ENCODE peak calls at places on chromosomes 2 and 18, in seven cellular contexts. Q is uterus, Z is thyroid gland, Y is A549, W is IMR-90, U is ovary, G is HCT116. H is an unnamed sample. For H3K4me1, the result is how much of the 10 kb centered on the place peaks cover.

GRCh38 chr2:24830351-24830750 is 37.1 kb downstream of the CENPO start:
- DNase-seq in Q (no peak), Z (no peak), Y (peak), W (peak), U (peak), G (peak), H (no peak)

GRCh38 chr2:64448069-64448468 is 5.9 kb upstream of the LGALSL start:
- DNase-seq in Q (no peak), Z (peak), Y (no peak), W (no peak), U (no peak), G (no peak), H (no peak)

GRCh38 chr2:20465716-20466391 is 19.0 kb downstream of the RHOB start:
- DNase-seq in Q (no peak), Z (peak), Y (no peak), W (no peak), U (no peak), G (no peak), H (no peak)

GRCh38 chr18:45589559-45590041 is 25.7 kb upstream of the SLC14A2 start:
- DNase-seq in Q (peak), Z (no peak), Y (no peak), W (peak), U (peak), G (no peak), H (no peak)

GRCh38 chr2:74584088-74584645 is 29.6 kb downstream of the DOK1 start:
- DNase-seq in Q (no peak), Z (no peak), Y (no peak), W (peak), U (no peak), G (no peak), H (no peak)

GRCh38 chr2:1553671-1554295 is 140.5 kb downstream of the TPO start:
- DNase-seq in Q (no peak), Z (no peak), Y (peak), W (peak), U (no peak), G (peak), H (no peak)

GRCh38 chr2:70450641-70451250 is 102.9 kb downstream of the TGFA start:
- DNase-seq in Q (no peak), Z (peak), Y (no peak), W (no peak), U (no peak), G (no peak), H (no peak)

GRCh38 chr2:120765911-120766757 is 30.5 kb downstream of the GLI2 start:
- DNase-seq in Q (peak), Z (peak), Y (peak), W (peak), U (peak), G (no peak), H (peak)

GRCh38 chr2:172226244-172227061 is 123.8 kb upstream of the DLX2 start:
- DNase-seq in Q (no peak), Z (no peak), Y (no peak), W (no peak), U (no peak), G (no peak), H (no peak)

GRCh38 chr2:20434588-20435294 is 12.1 kb upstream of the RHOB start:
- DNase-seq in Q (peak), Z (peak), Y (no peak), W (no peak), U (no peak), G (no peak), H (no peak)

GRCh38 chr2:237059155-237059875 is 26.4 kb upstream of the COPS8 start:
- DNase-seq in Q (no peak), Z (peak), Y (no peak), W (no peak), U (no peak), G (no peak), H (no peak)

GRCh38 chr2:8418721-8419120 is 263.1 kb upstream of the ID2 start:
- DNase-seq in Q (no peak), Z (no peak), Y (no peak), W (peak), U (no peak), G (no peak), H (no peak)

GRCh38 chr18:44464401-44465185 is 216.1 kb upstream of the SETBP1 start:
- DNase-seq in Q (no peak), Z (no peak), Y (no peak), W (no peak), U (no peak), G (no peak), H (no peak)

GRCh38 chr2:241213036-241213435 is 24.6 kb downstream of the ANO7 start:
- DNase-seq in Q (no peak), Z (no peak), Y (no peak), W (no peak), U (no peak), G (no peak), H (no peak)

GRCh38 chr2:224682121-224682520 is 34.0 kb downstream of the CCDC195 start:
- DNase-seq in Q (no peak), Z (no peak), Y (no peak), W (no peak), U (no peak), G (no peak), H (no peak)

GRCh38 chr2:234911271-234911670 is 40.5 kb upstream of the SH3BP4 start:
- DNase-seq in Q (no peak), Z (no peak), Y (no peak), W (peak), U (no peak), G (no peak), H (no peak)

GRCh38 chr2:151289972-151290335 is 486 bp upstream of the NMI start:
- DNase-seq in Q (peak), Z (peak), Y (peak), W (peak), U (peak), G (no peak), H (no peak)

GRCh38 chr2:186256540-186256939 is 229.5 kb upstream of the ZC3H15 start:
- DNase-seq in Q (no peak), Z (no peak), Y (peak), W (peak), U (no peak), G (peak), H (no peak)

GRCh38 chr2:132581917-132582316 is 88.1 kb downstream of the LYPD1 start:
- DNase-seq in Q (no peak), Z (no peak), Y (no peak), W (no peak), U (no peak), G (no peak), H (no peak)

GRCh38 chr2:100262043-100262442 is 60.3 kb downstream of the LONRF2 start:
- DNase-seq in Q (no peak), Z (no peak), Y (no peak), W (no peak), U (no peak), G (no peak), H (no peak)

GRCh38 chr2:58701688-58702301 is 460.7 kb upstream of the FANCL start:
- DNase-seq in Q (no peak), Z (no peak), Y (no peak), W (no peak), U (no peak), G (no peak), H (no peak)

DNA sequence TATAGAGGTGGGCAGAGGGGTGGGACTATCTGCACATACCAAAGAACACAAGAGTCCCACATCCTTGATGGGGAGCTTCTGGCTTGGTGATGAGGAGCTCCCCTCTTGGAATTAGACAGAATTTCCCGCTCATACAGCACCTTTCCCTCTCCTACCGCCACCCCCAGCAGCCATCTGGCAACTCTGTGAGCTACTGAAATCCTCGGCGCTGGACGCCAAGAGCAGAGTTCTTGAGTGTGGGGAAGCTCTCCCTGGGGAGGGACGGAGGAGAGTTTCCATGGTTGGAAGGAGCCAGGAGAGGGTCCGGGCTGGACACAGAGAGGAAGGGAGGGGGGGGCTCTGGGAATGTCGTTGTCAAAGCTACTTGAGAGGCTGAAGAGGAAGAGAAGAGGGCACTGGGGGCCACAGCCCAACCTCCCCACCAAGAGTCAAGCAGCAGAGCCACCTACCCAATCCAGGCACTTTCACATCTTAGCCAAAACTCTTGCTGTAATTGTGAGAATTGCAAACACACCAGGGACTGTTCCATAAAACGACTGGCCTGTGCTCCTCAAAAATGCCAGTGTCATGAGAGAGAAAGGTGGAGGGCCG is 89.4 kb upstream of the MCFD2 start:
- DNase-seq in Q (no peak), Z (peak), Y (no peak), W (no peak), U (no peak), G (no peak), H (no peak)
- H3K4me1 ChIP-seq in Q (under half), Z (half or more), Y (under half), W (under half), U (under half), G (under half), H (under half)

GRCh38 chr18:32091724-32092421 is at the start of gene RNF138:
- DNase-seq in Q (peak), Z (peak), Y (peak), W (peak), U (peak), G (peak), H (peak)
- TF ChIP-seq POLR2A in Q (no peak), Z (peak), Y (peak), W (peak), U (peak), G (no peak), H (peak)

DNA sequence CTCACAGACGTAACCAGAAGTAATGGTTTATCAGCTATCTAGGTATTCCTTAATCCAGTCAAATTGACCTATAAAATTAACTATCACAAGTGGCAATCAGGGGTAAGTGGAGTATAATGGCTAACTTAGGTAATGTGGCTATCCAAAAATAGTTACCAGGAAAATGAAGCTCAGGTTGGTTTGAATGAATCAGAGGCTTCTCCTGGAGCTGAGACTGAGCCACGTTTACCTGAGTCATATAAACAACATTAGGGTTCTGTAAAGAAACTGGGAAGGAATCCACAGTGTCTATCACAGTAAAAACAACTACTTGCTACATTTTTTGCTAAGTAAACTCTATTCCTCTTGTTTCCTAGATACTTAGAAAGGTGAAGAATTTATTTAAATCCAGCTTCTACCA is 236.0 kb upstream of the SPHKAP start:
- DNase-seq in Q (no peak), Z (no peak), Y (no peak), W (no peak), U (no peak), G (no peak), H (no peak)
- H3K27ac ChIP-seq in Q (no peak), Z (no peak), Y (no peak), W (no peak), U (no peak), G (no peak), H (no peak)

DNA sequence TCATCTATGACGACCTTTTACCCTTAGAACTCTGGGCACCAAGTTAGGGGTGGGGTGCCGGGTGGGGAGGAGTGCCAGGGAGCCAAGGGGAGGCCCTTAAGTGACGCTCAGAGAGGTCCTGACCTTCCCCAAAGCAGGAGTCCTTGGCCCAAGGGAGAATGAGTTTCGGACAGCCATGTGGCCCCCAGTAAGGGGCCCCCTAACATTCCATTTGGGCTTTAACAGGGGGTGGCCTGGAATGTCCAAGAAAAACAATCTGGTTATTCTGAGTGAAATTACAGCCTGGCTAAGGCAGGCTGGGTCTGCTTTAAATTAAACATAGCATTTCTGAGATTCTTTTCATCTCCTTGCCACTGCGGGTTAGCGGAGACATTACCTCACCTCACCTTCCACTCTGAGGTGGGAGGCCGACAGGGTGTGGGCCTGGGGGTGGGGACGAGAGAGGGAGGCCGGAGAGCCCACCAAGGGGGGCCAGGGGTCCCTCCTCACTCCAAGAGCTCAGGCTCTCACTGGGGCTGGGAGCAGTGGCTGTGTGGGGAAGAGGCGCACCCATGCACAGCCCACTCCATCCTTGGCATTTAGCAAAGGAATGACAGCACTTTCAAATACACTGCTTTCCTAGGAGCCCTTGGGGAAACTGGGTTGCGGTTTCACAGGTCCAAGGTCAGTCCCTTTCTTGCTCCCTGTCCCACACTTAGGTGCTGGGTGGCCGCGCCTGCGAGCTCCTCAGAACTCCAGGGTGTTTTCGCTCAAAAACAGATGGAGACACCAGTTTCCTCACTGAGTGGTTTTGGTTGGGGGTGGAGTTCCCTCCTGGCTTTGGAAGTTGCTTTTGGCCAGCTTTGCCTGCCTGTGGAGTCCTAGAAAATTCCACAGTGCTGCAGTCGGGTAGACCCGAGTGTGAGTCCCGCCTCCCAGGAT is 107.4 kb downstream of the POLR1A start:
- DNase-seq in Q (peak), Z (peak), Y (no peak), W (peak), U (peak), G (no peak), H (no peak)
- H3K4me1 ChIP-seq in Q (under half), Z (half or more), Y (under half), W (under half), U (under half), G (under half), H (under half)

DNA sequence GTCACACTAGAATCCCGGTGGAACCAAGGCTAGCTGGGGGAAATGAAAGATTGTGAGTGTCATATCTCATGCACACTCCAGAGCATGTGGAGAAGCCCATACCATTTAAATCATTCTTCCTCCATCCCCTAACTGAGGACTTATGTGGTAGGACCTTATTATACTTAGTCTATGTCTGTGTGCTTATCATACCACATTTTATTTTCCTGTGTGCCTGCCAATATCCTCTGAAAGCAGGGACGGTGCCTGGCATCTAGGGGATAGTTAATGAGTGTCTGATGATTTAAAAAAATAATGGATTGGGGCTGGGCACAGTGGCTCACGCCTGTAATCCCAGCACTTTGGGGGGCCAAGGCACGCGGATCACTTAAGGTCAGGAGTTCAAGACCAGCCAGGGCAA is 60.0 kb downstream of the CRIM1 start:
- DNase-seq in Q (no peak), Z (no peak), Y (no peak), W (no peak), U (no peak), G (no peak), H (no peak)
- TF ChIP-seq POLR2A in Q (no peak), Z (no peak), Y (no peak), W (no peak), U (no peak), G (no peak), H (no peak)

GRCh38 chr2:108616731-108617161 is 82.5 kb downstream of the LIMS1 start:
- DNase-seq in Q (no peak), Z (peak), Y (no peak), W (peak), U (no peak), G (no peak), H (no peak)

GRCh38 chr2:108614043-108614435 is 79.8 kb downstream of the LIMS1 start:
- DNase-seq in Q (no peak), Z (peak), Y (no peak), W (no peak), U (no peak), G (no peak), H (no peak)

GRCh38 chr2:108614659-108615058 is 80.4 kb downstream of the LIMS1 start:
- DNase-seq in Q (no peak), Z (no peak), Y (no peak), W (no peak), U (no peak), G (no peak), H (no peak)

GRCh38 chr2:108616290-108616689 is 82.0 kb downstream of the LIMS1 start:
- DNase-seq in Q (no peak), Z (no peak), Y (no peak), W (no peak), U (no peak), G (no peak), H (no peak)

GRCh38 chr2:108615480-108616090 is 81.3 kb downstream of the LIMS1 start:
- DNase-seq in Q (no peak), Z (no peak), Y (no peak), W (no peak), U (no peak), G (no peak), H (no peak)
- H3K27ac ChIP-seq in Q (no peak), Z (no peak), Y (no peak), W (no peak), U (no peak), G (no peak), H (no peak)

DNA sequence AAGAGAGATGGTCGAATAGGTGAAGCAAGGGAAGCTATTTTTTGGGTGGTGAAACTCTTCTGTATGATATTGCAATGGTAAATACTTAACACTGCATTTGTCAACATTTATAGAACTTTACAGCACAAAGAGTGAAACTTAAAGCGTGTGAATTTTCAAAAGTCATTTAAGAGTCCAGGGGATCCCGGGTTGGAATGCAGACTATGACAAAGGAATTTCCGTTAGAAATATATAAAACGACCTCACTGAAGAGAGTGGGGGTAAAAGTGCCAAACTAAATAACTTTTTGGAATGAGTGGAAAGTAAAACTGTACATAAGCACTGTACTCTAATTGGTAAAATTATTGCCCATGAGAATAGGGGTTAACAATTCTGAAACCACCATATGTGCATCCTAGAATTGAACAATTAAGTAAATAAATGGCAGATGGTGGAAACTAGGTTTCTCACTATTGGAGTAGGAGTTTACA is 191.0 kb upstream of the FN1 start:
- DNase-seq in Q (no peak), Z (no peak), Y (no peak), W (no peak), U (no peak), G (no peak), H (no peak)
- H3K4me1 ChIP-seq in Q (under half), Z (under half), Y (under half), W (under half), U (under half), G (under half), H (under half)

H was measured in right lobe of liver.